ENCODE peak calls at places on chromosomes 5 and 9, in nine cellular contexts. N is lower leg skin, X is breast epithelium, I is dorsolateral prefrontal cortex, A is AG09309, D is neural crest cell, Y is fibroblast of lung, L is cardiac fibroblast, J is AG04450. B is an unnamed sample.

GRCh38 chr5:116437351-116437705 is 137.3 kb downstream of the SEMA6A start:
- DNase-seq in N (no peak), X (no peak), I (no peak), A (no peak), D (no peak), Y (no peak), L (no peak), J (no peak), B (no peak)

GRCh38 chr5:25516136-25516535 is 871.4 kb upstream of the CDH10 start:
- DNase-seq in N (no peak), X (no peak), I (no peak), A (no peak), D (no peak), Y (no peak), L (no peak), J (no peak), B (no peak)

GRCh38 chr5:103475629-103476240 is 86.9 kb downstream of the NUDT12 start:
- DNase-seq in N (no peak), X (no peak), I (no peak), A (no peak), D (no peak), Y (peak; percentile 67), L (peak; percentile 71), J (no peak), B (no peak)

GRCh38 chr9:120891255-120891954 is 14.4 kb upstream of the PHF19 start:
- DNase-seq in N (no peak), X (no peak), I (no peak), A (no peak), D (no peak), Y (peak; percentile 32), L (no peak), J (no peak), B (no peak)

GRCh38 chr5:2757563-2758311 is 6.3 kb upstream of the IRX2 start:
- DNase-seq in N (no peak), X (peak; percentile 50), I (no peak), A (no peak), D (no peak), Y (no peak), L (peak; percentile 35), J (no peak), B (no peak)

GRCh38 chr9:100600511-100601079 is 22.7 kb downstream of the CAVIN4 start:
- DNase-seq in N (no peak), X (no peak), I (no peak), A (no peak), D (no peak), Y (no peak), L (no peak), J (no peak), B (no peak)

GRCh38 chr5:118293378-118293777 is 695.0 kb downstream of the DTWD2 start:
- DNase-seq in N (no peak), X (no peak), I (no peak), A (no peak), D (no peak), Y (no peak), L (no peak), J (no peak), B (no peak)

GRCh38 chr5:34589832-34590231 is 66.3 kb upstream of the RAI14 start:
- DNase-seq in N (no peak), X (no peak), I (no peak), A (no peak), D (no peak), Y (no peak), L (no peak), J (no peak), B (no peak)

GRCh38 chr9:110050925-110051355 is 157.0 kb downstream of the C9orf152 start:
- DNase-seq in N (no peak), X (no peak), I (no peak), A (peak; percentile 93), D (no peak), Y (peak; percentile 95), L (peak; percentile 88), J (peak; percentile 80), B (no peak)

GRCh38 chr9:11871832-11872231 is 821.4 kb upstream of the TYRP1 start:
- DNase-seq in N (no peak), X (no peak), I (no peak), A (no peak), D (no peak), Y (no peak), L (no peak), J (no peak), B (no peak)

GRCh38 chr5:96259211-96259772 is 173.8 kb downstream of the PCSK1 start:
- DNase-seq in N (no peak), X (no peak), I (no peak), A (no peak), D (no peak), Y (peak; percentile 57), L (peak; percentile 49), J (no peak), B (no peak)

GRCh38 chr9:120708526-120709224 is 5.6 kb downstream of the MEGF9 start:
- DNase-seq in N (no peak), X (no peak), I (no peak), A (peak; percentile 55), D (no peak), Y (peak; percentile 75), L (peak; percentile 66), J (no peak), B (no peak)

GRCh38 chr5:160507181-160507811 is 85.6 kb downstream of the PTTG1 start:
- DNase-seq in N (no peak), X (no peak), I (no peak), A (peak; percentile 16), D (no peak), Y (peak; percentile 7), L (peak; percentile 14), J (no peak), B (no peak)

GRCh38 chr9:29799227-29799626 is 2225.9 kb upstream of the C9orf72 start:
- DNase-seq in N (no peak), X (no peak), I (no peak), A (no peak), D (no peak), Y (no peak), L (no peak), J (no peak), B (no peak)

GRCh38 chr5:20523099-20523498 is 535.1 kb upstream of the CDH18 start:
- DNase-seq in N (no peak), X (no peak), I (no peak), A (no peak), D (no peak), Y (no peak), L (no peak), J (no peak), B (no peak)

GRCh38 chr9:88835772-88836171 is 155.5 kb upstream of the S1PR3 start:
- DNase-seq in N (no peak), X (no peak), I (no peak), A (no peak), D (no peak), Y (peak; percentile 62), L (peak; percentile 44), J (no peak), B (no peak)

GRCh38 chr5:72064801-72065570 is 42.3 kb upstream of the MAP1B start:
- DNase-seq in N (no peak), X (no peak), I (no peak), A (no peak), D (no peak), Y (no peak), L (no peak), J (no peak), B (no peak)

GRCh38 chr5:2149196-2149541 is 266.4 kb upstream of the IRX4 start:
- DNase-seq in N (no peak), X (no peak), I (no peak), A (no peak), D (no peak), Y (peak; percentile 71), L (no peak), J (no peak), B (no peak)

GRCh38 chr5:135030691-135031145 is 3.3 kb downstream of the PITX1 start:
- DNase-seq in N (no peak), X (no peak), I (no peak), A (no peak), D (no peak), Y (no peak), L (no peak), J (no peak), B (no peak)

GRCh38 chr5:98111686-98112085 is 661.8 kb upstream of the RGMB start:
- DNase-seq in N (no peak), X (no peak), I (no peak), A (no peak), D (no peak), Y (no peak), L (no peak), J (no peak), B (no peak)
- TF ChIP-seq CTCF in N (no peak), X (no peak), I (no peak), A (peak; percentile 15), D (no peak), Y (no peak), L (peak; percentile 44), J (peak; percentile 55), B (no peak)

DNA sequence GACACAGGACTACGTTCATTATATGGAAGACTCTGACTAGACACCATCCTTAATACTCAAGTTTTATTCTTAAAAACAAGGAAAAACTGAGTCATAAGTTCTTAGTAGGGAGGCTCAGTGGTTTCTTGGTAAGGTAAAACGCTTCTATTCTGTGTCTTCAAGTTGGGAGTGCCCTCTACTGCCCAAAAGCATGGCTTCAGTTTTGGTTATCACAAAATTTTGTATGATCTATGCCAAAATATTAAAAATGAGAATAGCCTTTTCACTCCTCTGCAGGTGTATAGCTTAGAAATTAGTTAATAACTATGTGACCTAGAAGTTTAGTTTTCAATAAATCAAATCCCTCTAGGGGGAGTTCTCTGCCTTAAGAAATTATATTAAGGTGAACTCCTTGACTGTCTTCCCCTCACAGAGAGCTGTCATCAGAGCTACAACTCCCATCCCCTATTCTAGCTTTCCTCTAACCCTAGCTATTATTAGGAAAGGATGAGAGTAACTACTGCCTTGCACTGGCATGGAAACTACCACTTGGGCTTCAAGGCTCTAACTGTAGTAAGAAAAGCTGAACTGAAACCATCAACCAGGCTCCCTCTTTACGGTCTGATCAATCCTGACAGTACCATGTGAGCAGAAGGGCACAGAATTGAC is 189.7 kb downstream of the GNAQ start:
- DNase-seq in N (no peak), X (no peak), I (no peak), A (no peak), D (no peak), Y (no peak), L (no peak), J (no peak), B (no peak)
- TF ChIP-seq CTCF in N (no peak), X (no peak), I (peak; percentile 37), A (peak; percentile 39), D (no peak), Y (peak; percentile 25), L (peak; percentile 35), J (peak; percentile 40), B (no peak)

GRCh38 chr5:107277485-107278040 is 393.2 kb downstream of the EFNA5 start:
- DNase-seq in N (no peak), X (no peak), I (no peak), A (no peak), D (no peak), Y (no peak), L (no peak), J (no peak), B (no peak)
- TF ChIP-seq CTCF in N (no peak), X (no peak), I (no peak), A (no peak), D (no peak), Y (no peak), L (no peak), J (no peak), B (no peak)

DNA sequence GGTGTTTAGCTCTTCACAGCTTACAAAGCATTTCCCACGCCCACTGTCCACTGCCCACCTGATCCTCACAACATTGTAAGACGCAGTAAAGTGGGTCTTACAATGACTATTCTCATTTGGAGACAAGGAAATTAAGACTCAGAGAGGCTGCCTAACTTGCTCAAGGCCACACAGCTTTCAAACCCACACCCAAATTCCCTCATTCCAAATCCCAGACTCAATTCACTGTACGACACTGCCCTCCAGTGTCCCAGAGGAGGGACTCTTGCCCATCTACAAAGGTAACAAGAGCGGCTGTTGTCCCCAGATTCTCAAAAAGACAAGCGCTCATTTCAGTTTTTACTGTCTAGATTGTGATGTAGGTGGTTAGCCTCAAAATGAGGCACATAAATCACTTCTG is 184.6 kb downstream of the ACTL7B start:
- DNase-seq in N (peak; percentile 37), X (no peak), I (no peak), A (no peak), D (no peak), Y (peak; percentile 28), L (peak; percentile 20), J (no peak), B (no peak)
- TF ChIP-seq CTCF in N (no peak), X (no peak), I (no peak), A (peak; percentile 70), D (peak; percentile 58), Y (peak; percentile 27), L (peak; percentile 23), J (peak; percentile 34), B (peak; percentile 18)

B was measured in endothelial cell.